ENCODE peak calls at places on chromosome 7, in six cellular contexts. G is psoas muscle; N is tibial artery; O is CD4-positive, alpha-beta T cell; R is IMR-90; A is lower lobe of right lung. B is an unnamed sample. For H3K9me3, the result is how much of the 10 kb centered on the place peaks cover.

GRCh38 chr7:118492466-118492865 is 268.0 kb downstream of the ANKRD7 start:
- DNase-seq in G (no peak), N (no peak), O (no peak), R (no peak), A (no peak), B (no peak)

GRCh38 chr7:24917510-24918239 is 62.3 kb downstream of the OSBPL3 start:
- DNase-seq in G (no peak), N (no peak), O (no peak), R (peak), A (no peak), B (no peak)

GRCh38 chr7:3309140-3309539 is 8.1 kb downstream of the SDK1 start:
- DNase-seq in G (no peak), N (no peak), O (no peak), R (peak), A (no peak), B (no peak)

GRCh38 chr7:128322040-128322643 is 21.6 kb downstream of the RBM28 start:
- DNase-seq in G (no peak), N (no peak), O (no peak), R (peak), A (no peak), B (no peak)

GRCh38 chr7:2821842-2822507 is 22.1 kb downstream of the GNA12 start:
- DNase-seq in G (no peak), N (no peak), O (no peak), R (peak), A (no peak), B (no peak)

GRCh38 chr7:73738220-73738611 is 386 bp downstream of the ABHD11 start:
- DNase-seq in G (no peak), N (no peak), O (peak), R (peak), A (peak), B (no peak)

GRCh38 chr7:36188266-36188665 is 35.2 kb downstream of the EEPD1 start:
- DNase-seq in G (no peak), N (no peak), O (no peak), R (no peak), A (no peak), B (no peak)

GRCh38 chr7:105641236-105641810 is 60.0 kb upstream of the EFCAB10 start:
- DNase-seq in G (no peak), N (no peak), O (no peak), R (no peak), A (no peak), B (no peak)

GRCh38 chr7:132138817-132139216 is 437.5 kb downstream of the PLXNA4 start:
- DNase-seq in G (peak), N (no peak), O (no peak), R (no peak), A (no peak), B (no peak)

GRCh38 chr7:55552320-55553086 is 19.8 kb downstream of the VOPP1 start:
- DNase-seq in G (peak), N (no peak), O (no peak), R (peak), A (no peak), B (peak)

GRCh38 chr7:130381468-130382312 is 1.4 kb downstream of the CPA1 start:
- DNase-seq in G (no peak), N (no peak), O (no peak), R (no peak), A (no peak), B (no peak)

GRCh38 chr7:134058980-134059379 is 68.2 kb upstream of the LRGUK start:
- DNase-seq in G (no peak), N (no peak), O (no peak), R (peak), A (no peak), B (no peak)

GRCh38 chr7:16670021-16670420 is 24.0 kb downstream of the BZW2 start:
- DNase-seq in G (no peak), N (no peak), O (no peak), R (peak), A (no peak), B (no peak)

GRCh38 chr7:37495574-37496184 is 47.0 kb upstream of the ELMO1 start:
- DNase-seq in G (no peak), N (no peak), O (no peak), R (peak), A (no peak), B (no peak)

GRCh38 chr7:26723140-26723539 is 141.2 kb downstream of the SKAP2 start:
- DNase-seq in G (no peak), N (no peak), O (no peak), R (no peak), A (no peak), B (no peak)

DNA sequence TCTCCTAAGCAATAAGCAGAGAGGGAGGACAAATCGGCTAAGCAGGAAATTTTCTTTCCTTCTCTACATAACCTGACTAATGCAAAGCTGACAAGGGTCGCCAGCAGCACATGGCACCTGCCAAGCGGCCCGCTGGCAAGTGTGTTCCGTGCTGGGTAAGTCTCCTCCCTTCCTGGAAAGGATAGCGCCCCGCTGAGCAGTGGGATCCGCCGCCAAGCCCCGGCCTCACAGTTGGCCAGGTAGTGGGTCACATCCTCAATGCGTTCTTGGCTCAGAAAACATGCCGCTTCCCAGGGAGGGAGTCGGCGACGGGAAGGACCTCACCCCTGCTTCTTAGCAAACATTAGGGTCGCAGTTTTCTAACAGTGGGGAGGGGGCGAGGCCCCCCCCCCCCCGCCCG is 488.9 kb upstream of the NUPR2 start:
- DNase-seq in G (no peak), N (no peak), O (no peak), R (no peak), A (no peak), B (no peak)
- H3K9me3 ChIP-seq in G (under half), N (under half), O (under half), R (under half), A (under half), B (under half)

GRCh38 chr7:158138329-158138597 is 449.4 kb downstream of the PTPRN2 start:
- DNase-seq in G (no peak), N (no peak), O (no peak), R (no peak), A (no peak), B (no peak)

GRCh38 chr7:158133515-158134271 is 453.9 kb downstream of the PTPRN2 start:
- DNase-seq in G (peak), N (no peak), O (no peak), R (no peak), A (no peak), B (no peak)

GRCh38 chr7:158137516-158138328 is 449.9 kb downstream of the PTPRN2 start:
- DNase-seq in G (no peak), N (no peak), O (no peak), R (no peak), A (no peak), B (no peak)

GRCh38 chr7:158134824-158135223 is 452.8 kb downstream of the PTPRN2 start:
- DNase-seq in G (no peak), N (no peak), O (no peak), R (no peak), A (no peak), B (no peak)

GRCh38 chr7:158135931-158136330 is 451.7 kb downstream of the PTPRN2 start:
- DNase-seq in G (no peak), N (no peak), O (no peak), R (no peak), A (no peak), B (no peak)
- H3K9me3 ChIP-seq in G (under half), N (under half), O (under half), R (half or more), A (under half), B (under half)

GRCh38 chr7:271266-272107 is 18.5 kb upstream of the FOXL3 start:
- DNase-seq in G (no peak), N (no peak), O (no peak), R (no peak), A (peak), B (no peak)

GRCh38 chr7:273327-273726 is 16.6 kb upstream of the FOXL3 start:
- DNase-seq in G (peak), N (no peak), O (no peak), R (no peak), A (no peak), B (no peak)

GRCh38 chr7:272108-272615 is 17.8 kb upstream of the FOXL3 start:
- DNase-seq in G (peak), N (no peak), O (no peak), R (no peak), A (no peak), B (no peak)

GRCh38 chr7:274262-274661 is 15.7 kb upstream of the FOXL3 start:
- DNase-seq in G (no peak), N (no peak), O (no peak), R (no peak), A (no peak), B (no peak)

DNA sequence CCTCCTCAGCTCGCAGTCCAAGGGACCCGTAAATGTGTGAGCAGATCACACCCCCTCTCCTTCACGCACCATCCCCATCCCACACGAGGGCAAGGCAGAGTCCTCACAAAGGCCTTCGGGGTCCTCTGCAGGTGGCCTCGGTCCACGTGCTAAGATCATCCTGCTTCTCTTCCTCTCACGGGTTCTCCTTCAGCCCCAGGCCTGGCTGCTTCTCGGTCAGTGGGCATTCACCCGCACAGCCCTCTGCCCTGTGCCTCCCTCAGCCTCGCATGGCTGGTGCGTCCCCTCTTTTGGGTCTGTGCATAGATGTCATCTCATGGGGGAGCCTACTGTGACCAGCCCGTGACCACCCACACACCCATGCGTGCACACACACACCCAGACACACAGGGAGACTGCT is 17.3 kb upstream of the FOXL3 start:
- DNase-seq in G (peak), N (no peak), O (no peak), R (no peak), A (no peak), B (no peak)
- H3K9me3 ChIP-seq in G (under half), N (under half), O (under half), R (under half), A (under half), B (under half)

GRCh38 chr7:123494193-123494796 is 40.1 kb downstream of the IQUB start:
- DNase-seq in G (no peak), N (no peak), O (peak), R (peak), A (no peak), B (no peak)
- H3K9me3 ChIP-seq in G (under half), N (under half), O (under half), R (under half), A (under half), B (under half)

GRCh38 chr7:149527414-149527813 is 29.8 kb upstream of the ZNF746 start:
- DNase-seq in G (no peak), N (no peak), O (no peak), R (no peak), A (no peak), B (no peak)

GRCh38 chr7:149524399-149524798 is 26.8 kb upstream of the ZNF746 start:
- DNase-seq in G (no peak), N (no peak), O (no peak), R (no peak), A (no peak), B (no peak)

GRCh38 chr7:149525280-149525679 is 27.7 kb upstream of the ZNF746 start:
- DNase-seq in G (no peak), N (no peak), O (no peak), R (no peak), A (no peak), B (no peak)

GRCh38 chr7:149532654-149533053 is 35.0 kb upstream of the ZNF746 start:
- DNase-seq in G (no peak), N (no peak), O (no peak), R (no peak), A (no peak), B (no peak)

GRCh38 chr7:149529136-149529718 is 31.6 kb upstream of the ZNF746 start:
- DNase-seq in G (no peak), N (no peak), O (no peak), R (peak), A (no peak), B (no peak)
- H3K9me3 ChIP-seq in G (half or more), N (under half), O (half or more), R (under half), A (half or more), B (under half)

DNA sequence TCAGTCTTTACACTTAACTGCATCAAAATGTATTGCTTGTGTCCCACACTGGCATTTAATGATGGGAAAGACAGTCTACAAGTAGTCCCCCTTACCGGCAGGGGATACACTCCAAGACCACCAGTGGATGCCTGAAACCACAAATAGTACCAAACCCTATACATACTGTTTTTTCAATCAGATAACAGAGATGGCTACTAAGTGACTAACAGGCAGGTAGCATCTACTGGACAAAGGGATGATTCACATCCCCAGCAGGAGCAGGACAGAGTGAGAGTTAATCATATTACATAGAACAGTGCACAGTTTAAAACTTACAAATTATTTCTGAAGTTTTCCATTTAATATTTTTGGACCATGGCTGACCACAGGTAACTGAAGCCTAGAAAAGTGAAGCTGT is 13.2 kb downstream of the TMEM243 start:
- DNase-seq in G (no peak), N (no peak), O (no peak), R (peak), A (no peak), B (no peak)
- H3K9me3 ChIP-seq in G (under half), N (under half), O (under half), R (under half), A (under half), B (under half)

GRCh38 chr7:158295966-158296797 is 291.4 kb downstream of the PTPRN2 start:
- DNase-seq in G (no peak), N (peak), O (no peak), R (no peak), A (no peak), B (no peak)
- H3K9me3 ChIP-seq in G (under half), N (under half), O (under half), R (under half), A (under half), B (under half)

GRCh38 chr7:156857757-156858156 is 35.2 kb downstream of the LMBR1 start:
- DNase-seq in G (no peak), N (no peak), O (no peak), R (no peak), A (no peak), B (no peak)
- H3K9me3 ChIP-seq in G (under half), N (under half), O (under half), R (under half), A (under half), B (under half)

GRCh38 chr7:9900339-9900738 is 1073.3 kb upstream of the PHF14 start:
- DNase-seq in G (no peak), N (no peak), O (no peak), R (no peak), A (no peak), B (no peak)
- H3K9me3 ChIP-seq in G (under half), N (under half), O (under half), R (under half), A (under half), B (under half)

B was measured in gastrocnemius medialis.